ENCODE peak calls at places on chromosomes 7 and 10, in nine cellular contexts. B is NCI-H460, I is kidney epithelial cell, Z is hippocampal formation, S is T follicular helper cell, A is anterior cingulate cortex, O is OCI-LY7, P is brain microvascular endothelial cell, T is T-helper 1 cell. J is an unnamed sample.

GRCh38 chr7:134835463-134835823 is 56.0 kb downstream of the CALD1 start:
- DNase-seq in I (no peak), S (no peak), Z (no peak), O (no peak), A (no peak), B (no peak), T (no peak), P (no peak), J (no peak)

GRCh38 chr10:126592901-126593300 is 77.6 kb downstream of the C10orf90 start:
- DNase-seq in O (no peak), B (no peak), P (no peak), T (no peak), A (no peak), Z (no peak), S (no peak), I (no peak), J (no peak)

GRCh38 chr10:60989400-60989876 is 45.5 kb upstream of the RHOBTB1 start:
- DNase-seq in I (no peak), Z (no peak), B (no peak), T (no peak), S (no peak), P (no peak), O (peak), A (no peak), J (peak)

GRCh38 chr10:128267581-128267980 is 141.4 kb upstream of the MKI67 start:
- DNase-seq in O (no peak), T (no peak), S (no peak), P (no peak), I (no peak), B (no peak), Z (no peak), A (no peak), J (no peak)

GRCh38 chr10:103745264-103746247 is 109.8 kb downstream of the SH3PXD2A start:
- DNase-seq in A (no peak), Z (no peak), I (no peak), T (peak), O (peak), B (no peak), P (no peak), S (peak), J (no peak)

GRCh38 chr7:153835712-153836265 is 216.4 kb upstream of the DPP6 start:
- DNase-seq in T (no peak), A (no peak), O (no peak), P (no peak), S (no peak), B (no peak), I (no peak), Z (no peak), J (no peak)

GRCh38 chr7:84642611-84643010 is 448.0 kb upstream of the SEMA3A start:
- DNase-seq in B (no peak), A (no peak), I (no peak), O (no peak), S (no peak), P (no peak), Z (no peak), T (no peak), J (no peak)

GRCh38 chr10:123394382-123394781 is 240.2 kb downstream of the BUB3 start:
- DNase-seq in S (no peak), O (no peak), B (no peak), T (no peak), Z (no peak), I (no peak), A (no peak), P (no peak), J (no peak)

GRCh38 chr10:98420786-98421185 is 5.8 kb upstream of the PYROXD2 start:
- DNase-seq in S (no peak), Z (no peak), A (no peak), T (no peak), I (no peak), B (no peak), P (no peak), O (no peak), J (no peak)

GRCh38 chr10:26439436-26440090 is 1.4 kb downstream of the APBB1IP start:
- DNase-seq in T (no peak), A (no peak), O (peak), B (no peak), I (no peak), S (no peak), P (no peak), Z (no peak), J (no peak)

GRCh38 chr7:73904219-73905136 is 43.5 kb downstream of the TMEM270 start:
- DNase-seq in B (no peak), T (no peak), O (no peak), Z (no peak), P (no peak), I (no peak), A (peak), S (no peak), J (no peak)

GRCh38 chr10:112227331-112227961 is 43.9 kb upstream of the GPAM start:
- DNase-seq in O (no peak), B (no peak), A (no peak), P (no peak), Z (no peak), S (no peak), I (no peak), T (no peak), J (no peak)

GRCh38 chr10:103939498-103939897 is 21.5 kb upstream of the STN1 start:
- DNase-seq in I (no peak), T (no peak), Z (no peak), O (no peak), B (no peak), S (no peak), P (no peak), A (no peak), J (no peak)

GRCh38 chr7:91632948-91633519 is 247.5 kb downstream of the MTERF1 start:
- DNase-seq in O (no peak), Z (no peak), B (no peak), P (no peak), A (no peak), S (no peak), T (no peak), I (no peak), J (no peak)

GRCh38 chr7:8325067-8325466 is 63.1 kb upstream of the ICA1 start:
- DNase-seq in S (no peak), O (no peak), B (no peak), I (no peak), Z (no peak), T (no peak), A (no peak), P (no peak), J (no peak)

GRCh38 chr10:87761892-87762291 is 56.1 kb downstream of the ATAD1 start:
- DNase-seq in P (peak), B (peak), I (peak), S (no peak), A (no peak), T (no peak), O (no peak), Z (no peak), J (no peak)

GRCh38 chr10:125217986-125218675 is 57.8 kb upstream of the CTBP2 start:
- DNase-seq in Z (no peak), A (no peak), O (no peak), B (no peak), P (no peak), T (no peak), S (no peak), I (no peak), J (no peak)

GRCh38 chr10:119575998-119576397 is 20.8 kb downstream of the TIAL1 start:
- DNase-seq in Z (no peak), A (no peak), B (no peak), I (no peak), O (no peak), T (no peak), P (no peak), S (no peak), J (no peak)

GRCh38 chr10:17793041-17793440 is 16.1 kb upstream of the MRC1 start:
- DNase-seq in A (no peak), O (no peak), Z (no peak), S (no peak), I (no peak), T (no peak), B (no peak), P (no peak), J (no peak)

GRCh38 chr7:151429555-151430331 is 10.2 kb downstream of the CRYGN start:
- DNase-seq in A (no peak), T (peak), O (peak), Z (no peak), B (no peak), P (no peak), I (no peak), S (peak), J (peak)

GRCh38 chr7:101502466-101503098 is 126.5 kb downstream of the MYL10 start:
- DNase-seq in O (no peak), I (no peak), T (no peak), S (no peak), A (no peak), Z (no peak), B (no peak), P (no peak), J (no peak)

GRCh38 chr7:137109966-137110930 is 233.3 kb downstream of the PTN start:
- DNase-seq in A (no peak), I (no peak), T (no peak), S (no peak), B (no peak), P (peak), Z (no peak), O (no peak), J (no peak)

GRCh38 chr10:24552346-24553016 is 171.2 kb downstream of the ARHGAP21 start:
- DNase-seq in T (peak), B (peak), Z (no peak), I (no peak), S (no peak), O (peak), P (no peak), A (no peak), J (peak)

GRCh38 chr7:981793-982510 is 1.0 kb upstream of the CYP2W1 start:
- DNase-seq in O (no peak), S (no peak), P (no peak), I (no peak), T (no peak), B (no peak), Z (no peak), A (no peak), J (no peak)

GRCh38 chr10:73908853-73909611 is 1.9 kb upstream of the PLAU start:
- DNase-seq in S (no peak), T (peak), I (peak), Z (no peak), P (peak), A (no peak), O (peak), B (peak), J (peak)

GRCh38 chr10:80205478-80206276 is at the start of gene ANXA11:
- DNase-seq in O (peak), B (peak), Z (no peak), P (peak), A (no peak), I (no peak), S (peak), T (peak), J (peak)

GRCh38 chr10:29257106-29257783 is 31.6 kb upstream of the LYZL1 start:
- DNase-seq in B (no peak), A (no peak), I (peak), Z (no peak), S (no peak), O (no peak), P (peak), T (no peak), J (no peak)

GRCh38 chr10:9331583-9332008 is 1277.1 kb downstream of the GATA3 start:
- DNase-seq in I (no peak), Z (no peak), B (peak), S (no peak), A (no peak), P (peak), O (peak), T (no peak), J (peak)

GRCh38 chr7:92527300-92528187 is 776 bp downstream of the PEX1 start:
- DNase-seq in A (no peak), B (peak), Z (peak), I (no peak), P (peak), O (peak), T (peak), S (peak), J (peak)

GRCh38 chr10:126242352-126243260 is 145.7 kb downstream of the ADAM12 start:
- DNase-seq in S (no peak), A (peak), O (no peak), Z (peak), T (no peak), P (peak), I (no peak), B (no peak), J (no peak)

GRCh38 chr10:98446656-98447221 is at the start of gene HPS1:
- DNase-seq in O (peak), P (peak), A (peak), I (no peak), S (peak), Z (peak), T (peak), B (peak), J (peak)

GRCh38 chr10:131885391-131886165 is 15.2 kb upstream of the PPP2R2D start:
- DNase-seq in O (peak), Z (peak), A (no peak), S (peak), T (peak), P (peak), B (peak), I (no peak), J (peak)

GRCh38 chr7:16982640-16983103 is 100.9 kb upstream of the AGR3 start:
- DNase-seq in A (no peak), S (no peak), T (no peak), Z (no peak), O (peak), P (peak), B (peak), I (peak), J (no peak)

GRCh38 chr10:112333452-112333851 is 40.5 kb upstream of the ACSL5 start:
- DNase-seq in I (no peak), A (no peak), S (no peak), T (no peak), P (no peak), O (no peak), Z (no peak), B (no peak), J (no peak)

GRCh38 chr7:97116308-97116707 is 1.2 kb upstream of the SDHAF3 start:
- DNase-seq in P (no peak), Z (no peak), B (no peak), T (no peak), S (no peak), O (peak), I (no peak), A (no peak), J (no peak)

GRCh38 chr7:112462236-112462635 is 12.0 kb downstream of the IFRD1 start:
- DNase-seq in T (no peak), A (no peak), I (peak), Z (no peak), S (no peak), O (no peak), P (peak), B (no peak), J (no peak)

GRCh38 chr7:33196194-33196593 is 66.8 kb downstream of the BBS9 start:
- DNase-seq in B (no peak), S (no peak), I (no peak), T (no peak), P (peak), A (no peak), Z (no peak), O (no peak), J (no peak)

GRCh38 chr7:149218469-149219420 is 20.7 kb upstream of the ZNF212 start:
- DNase-seq in O (no peak), Z (no peak), A (no peak), P (no peak), I (no peak), T (no peak), S (no peak), B (no peak), J (no peak)

GRCh38 chr7:10889266-10889898 is 84.3 kb upstream of the PHF14 start:
- DNase-seq in P (peak), I (peak), A (no peak), S (peak), Z (peak), O (peak), B (peak), T (peak), J (peak)